ENCODE peak calls at places on chromosomes 5 and 9, in six cellular contexts. Z is cardiac muscle cell, U is uterus, W is heart right ventricle, N is psoas muscle, J is progenitor cell of endocrine pancreas. K is an unnamed sample.

GRCh38 chr5:138470322-138471285 is 5.3 kb downstream of the EGR1 start:
- DNase-seq in Z (no peak), U (no peak), W (no peak), N (no peak), J (no peak), K (no peak)

GRCh38 chr9:86821011-86821845 is 126.1 kb downstream of the GAS1 start:
- DNase-seq in Z (no peak), U (no peak), W (no peak), N (no peak), J (no peak), K (no peak)

GRCh38 chr9:128408963-128409431 is 11.7 kb upstream of the CERCAM start:
- DNase-seq in Z (no peak), U (no peak), W (no peak), N (no peak), J (no peak), K (no peak)

GRCh38 chr9:6584881-6585597 is 60.5 kb downstream of the GLDC start:
- DNase-seq in Z (peak), U (no peak), W (no peak), N (no peak), J (no peak), K (no peak)

GRCh38 chr9:11962327-11962726 is 730.9 kb upstream of the TYRP1 start:
- DNase-seq in Z (peak), U (no peak), W (no peak), N (no peak), J (no peak), K (no peak)

GRCh38 chr9:126347911-126348760 is 21.5 kb downstream of the MVB12B start:
- DNase-seq in Z (no peak), U (no peak), W (no peak), N (no peak), J (no peak), K (no peak)

GRCh38 chr5:154627711-154628678 is 127.2 kb upstream of the LARP1 start:
- DNase-seq in Z (peak), U (no peak), W (no peak), N (no peak), J (no peak), K (no peak)

GRCh38 chr9:120735009-120735408 is 20.7 kb upstream of the MEGF9 start:
- DNase-seq in Z (peak), U (no peak), W (no peak), N (no peak), J (no peak), K (no peak)

GRCh38 chr9:135615666-135616620 is 23.4 kb downstream of the GLT6D1 start:
- DNase-seq in Z (no peak), U (no peak), W (no peak), N (no peak), J (no peak), K (no peak)

GRCh38 chr5:109006129-109006528 is 258.4 kb downstream of the FER start:
- DNase-seq in Z (no peak), U (no peak), W (no peak), N (no peak), J (no peak), K (no peak)

GRCh38 chr5:154086641-154087040 is 47.9 kb downstream of the MFAP3 start:
- DNase-seq in Z (no peak), U (no peak), W (no peak), N (no peak), J (no peak), K (no peak)

GRCh38 chr9:120438111-120438510 is 141.9 kb downstream of the CDK5RAP2 start:
- DNase-seq in Z (peak), U (no peak), W (no peak), N (no peak), J (no peak), K (no peak)

GRCh38 chr9:109769250-109769649 is 10.7 kb upstream of the PALM2AKAP2 start:
- DNase-seq in Z (no peak), U (no peak), W (peak), N (no peak), J (no peak), K (no peak)

GRCh38 chr5:171351674-171352073 is 36.0 kb upstream of the NPM1 start:
- DNase-seq in Z (peak), U (no peak), W (no peak), N (no peak), J (no peak), K (no peak)

GRCh38 chr9:21030389-21031035 is 928 bp downstream of the HACD4 start:
- DNase-seq in Z (peak), U (no peak), W (no peak), N (no peak), J (no peak), K (no peak)

DNA sequence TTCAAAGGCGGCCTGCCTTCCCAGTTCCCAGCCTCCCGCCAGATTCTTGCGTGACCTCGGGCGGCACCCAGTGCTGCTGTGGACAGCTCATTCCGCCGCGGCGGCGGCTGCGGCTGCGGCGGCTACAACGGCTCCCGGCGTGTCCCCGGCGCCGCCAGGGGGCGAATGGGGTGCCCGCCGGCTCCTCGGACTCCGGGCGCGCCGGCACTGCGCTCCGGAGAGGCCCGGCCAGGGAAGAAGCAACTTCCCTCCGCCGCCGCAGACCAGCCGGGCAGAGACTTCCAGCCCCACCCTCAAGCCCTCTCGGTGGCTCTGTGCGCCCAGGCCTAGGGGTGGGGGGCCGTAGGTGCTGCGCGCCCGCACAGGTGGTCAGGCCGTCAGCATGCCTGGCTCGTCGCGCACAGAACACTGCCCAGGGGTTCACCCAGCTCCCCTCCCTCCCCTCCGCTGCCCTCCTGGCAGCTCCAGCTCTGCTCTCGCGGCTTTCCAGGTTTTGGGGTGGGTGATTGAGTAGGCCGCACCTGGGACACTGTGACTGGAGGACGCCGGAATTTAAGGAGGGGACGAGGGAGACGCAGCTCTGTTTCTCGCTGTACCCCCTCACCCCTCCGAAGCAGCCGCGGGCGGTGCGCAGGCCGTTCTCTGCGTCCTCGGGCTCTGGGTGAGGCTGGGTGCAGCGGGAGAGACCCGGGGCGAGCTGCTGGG is 20.2 kb downstream of the IGIP start:
- DNase-seq in Z (peak), U (peak), W (peak), N (peak), J (peak), K (peak)
- TF ChIP-seq CTCF in Z (peak), U (peak), W (peak), N (peak), J (peak), K (no peak)

GRCh38 chr5:19044931-19045695 is 942.9 kb downstream of the CDH18 start:
- DNase-seq in Z (no peak), U (no peak), W (no peak), N (no peak), J (no peak), K (no peak)
- TF ChIP-seq CTCF in Z (no peak), U (no peak), W (no peak), N (no peak), J (no peak), K (no peak)

GRCh38 chr5:2805080-2805479 is 53.6 kb upstream of the IRX2 start:
- DNase-seq in Z (no peak), U (no peak), W (no peak), N (no peak), J (no peak), K (no peak)
- TF ChIP-seq CTCF in Z (no peak), U (no peak), W (no peak), N (no peak), J (peak), K (no peak)

DNA sequence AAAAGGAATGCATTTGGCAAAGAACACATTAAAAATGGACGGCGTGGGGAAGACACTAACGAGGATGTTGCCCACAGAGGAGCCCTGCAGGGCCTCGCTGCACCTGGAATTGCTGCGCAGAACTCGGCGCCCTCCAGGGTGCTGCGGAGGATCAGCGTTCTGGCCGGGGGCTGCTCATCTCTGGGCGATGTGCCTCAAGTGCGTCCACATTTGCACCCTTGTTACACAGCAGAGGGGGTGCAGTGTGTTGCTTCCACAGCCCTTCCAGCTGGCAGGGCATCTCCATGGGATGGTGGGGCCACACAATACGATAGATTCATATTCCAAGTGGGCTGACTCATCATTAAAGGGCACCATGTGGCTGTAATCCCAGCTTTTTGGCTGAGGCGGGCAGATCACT is 63.1 kb downstream of the AK8 start:
- DNase-seq in Z (no peak), U (no peak), W (no peak), N (no peak), J (no peak), K (no peak)
- TF ChIP-seq CTCF in Z (no peak), U (no peak), W (no peak), N (no peak), J (no peak), K (no peak)

GRCh38 chr9:89592963-89593775 is 11.6 kb upstream of the GADD45G start:
- DNase-seq in Z (peak), U (no peak), W (no peak), N (no peak), J (no peak), K (no peak)
- TF ChIP-seq CTCF in Z (peak), U (no peak), W (no peak), N (no peak), J (peak), K (no peak)

GRCh38 chr5:62771331-62771730 is 192.7 kb downstream of the LRRC70 start:
- DNase-seq in Z (no peak), U (no peak), W (no peak), N (no peak), J (no peak), K (no peak)
- TF ChIP-seq CTCF in Z (no peak), U (no peak), W (no peak), N (no peak), J (no peak), K (no peak)

GRCh38 chr5:94785111-94785510 is 166.6 kb downstream of the SLF1 start:
- DNase-seq in Z (no peak), U (no peak), W (no peak), N (no peak), J (no peak), K (no peak)
- TF ChIP-seq CTCF in Z (no peak), U (no peak), W (no peak), N (no peak), J (peak), K (no peak)

GRCh38 chr5:177335043-177335700 is 16.3 kb downstream of the LMAN2 start:
- DNase-seq in Z (no peak), U (no peak), W (peak), N (no peak), J (no peak), K (no peak)

GRCh38 chr5:177334155-177334551 is 17.3 kb downstream of the LMAN2 start:
- DNase-seq in Z (no peak), U (no peak), W (no peak), N (no peak), J (no peak), K (no peak)

GRCh38 chr5:177335701-177336065 is 15.8 kb downstream of the LMAN2 start:
- DNase-seq in Z (no peak), U (no peak), W (no peak), N (no peak), J (no peak), K (no peak)

GRCh38 chr5:177336603-177337494 is 14.6 kb downstream of the LMAN2 start:
- DNase-seq in Z (no peak), U (no peak), W (no peak), N (no peak), J (no peak), K (no peak)

DNA sequence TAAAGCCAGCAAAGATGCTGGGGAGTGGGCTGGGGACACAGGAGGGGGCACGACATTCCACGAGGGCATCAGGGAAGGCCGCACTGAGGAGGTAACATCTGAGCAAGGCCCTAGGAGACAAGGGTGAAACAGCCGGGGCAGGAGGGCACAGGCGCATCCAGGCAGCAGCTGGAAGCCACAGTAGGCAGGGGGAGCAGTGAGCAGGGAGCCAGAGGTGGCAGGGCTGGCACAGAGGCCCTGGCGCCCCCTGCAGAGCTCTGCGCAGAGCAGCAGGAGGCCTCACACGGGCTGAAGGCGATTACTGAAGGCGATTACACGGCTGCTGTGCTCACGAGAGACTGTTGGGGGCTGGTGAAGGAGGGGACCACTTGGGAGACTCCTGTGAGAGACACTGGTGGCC is 15.4 kb downstream of the LMAN2 start:
- DNase-seq in Z (peak), U (no peak), W (no peak), N (no peak), J (no peak), K (no peak)
- TF ChIP-seq CTCF in Z (peak), U (no peak), W (no peak), N (no peak), J (peak), K (no peak)

GRCh38 chr9:35001803-35002502 is 12.4 kb downstream of the DNAJB5 start:
- DNase-seq in Z (no peak), U (no peak), W (no peak), N (no peak), J (no peak), K (no peak)

GRCh38 chr9:35001285-35001677 is 11.7 kb downstream of the DNAJB5 start:
- DNase-seq in Z (no peak), U (no peak), W (no peak), N (no peak), J (no peak), K (no peak)

GRCh38 chr9:35002623-35003022 is 13.1 kb downstream of the DNAJB5 start:
- DNase-seq in Z (no peak), U (no peak), W (no peak), N (no peak), J (no peak), K (no peak)

GRCh38 chr9:34999576-34999975 is 10.0 kb downstream of the DNAJB5 start:
- DNase-seq in Z (no peak), U (no peak), W (no peak), N (no peak), J (no peak), K (no peak)

GRCh38 chr9:35000535-35001284 is 11.2 kb downstream of the DNAJB5 start:
- DNase-seq in Z (no peak), U (no peak), W (no peak), N (no peak), J (no peak), K (no peak)
- TF ChIP-seq CTCF in Z (no peak), U (no peak), W (no peak), N (no peak), J (no peak), K (no peak)

GRCh38 chr9:24832307-24832706 is 286.6 kb upstream of the IZUMO3 start:
- DNase-seq in Z (no peak), U (no peak), W (no peak), N (no peak), J (no peak), K (no peak)
- TF ChIP-seq CTCF in Z (no peak), U (no peak), W (no peak), N (no peak), J (peak), K (no peak)

K was measured in omental fat pad.